ENCODE peak calls at places on chromosomes 6 and 20, in four cellular contexts. Z is A549, A is HepG2, Y is K562. S is an unnamed sample.

GRCh38 chr20:53738945-53739798 is 145.5 kb upstream of the ZNF217 start:
- DNase-seq in Z (peak), A (no peak), Y (peak), S (no peak)

GRCh38 chr6:108635505-108636226 is 74.9 kb downstream of the FOXO3 start:
- DNase-seq in Z (no peak), A (no peak), Y (no peak), S (no peak)

GRCh38 chr20:23700931-23701330 is 12.1 kb upstream of the CST4 start:
- DNase-seq in Z (no peak), A (no peak), Y (no peak), S (no peak)

GRCh38 chr6:117840541-117840983 is 66.5 kb upstream of the SLC35F1 start:
- DNase-seq in Z (peak), A (peak), Y (peak), S (no peak)

GRCh38 chr6:1895721-1896120 is 286.0 kb downstream of the FOXC1 start:
- DNase-seq in Z (no peak), A (no peak), Y (no peak), S (no peak)

GRCh38 chr20:59627298-59627697 is 23.0 kb downstream of the PHACTR3 start:
- DNase-seq in Z (no peak), A (no peak), Y (no peak), S (no peak)

GRCh38 chr6:37024665-37025337 is 19.3 kb downstream of the FGD2 start:
- DNase-seq in Z (peak), A (no peak), Y (no peak), S (no peak)

GRCh38 chr6:96659084-96659845 is 96.3 kb downstream of the FHL5 start:
- DNase-seq in Z (no peak), A (no peak), Y (no peak), S (no peak)

GRCh38 chr6:142014515-142014914 is 118.2 kb upstream of the GJE1 start:
- DNase-seq in Z (peak), A (no peak), Y (no peak), S (no peak)

GRCh38 chr6:84652356-84653026 is 111.9 kb downstream of the TBX18 start:
- DNase-seq in Z (peak), A (no peak), Y (no peak), S (no peak)

GRCh38 chr6:82068721-82069120 is 178.8 kb downstream of the IBTK start:
- DNase-seq in Z (no peak), A (no peak), Y (no peak), S (no peak)

GRCh38 chr20:34420975-34421374 is 57.9 kb downstream of the ITCH start:
- DNase-seq in Z (no peak), A (no peak), Y (no peak), S (no peak)

GRCh38 chr6:134166529-134167221 is 114.3 kb upstream of the SLC2A12 start:
- DNase-seq in Z (peak), A (no peak), Y (no peak), S (no peak)

GRCh38 chr6:13241364-13241763 is 87.0 kb downstream of the TBC1D7 start:
- DNase-seq in Z (no peak), A (no peak), Y (no peak), S (no peak)

GRCh38 chr20:20037960-20038359 is 14.3 kb downstream of the CRNKL1 start:
- DNase-seq in Z (no peak), A (no peak), Y (no peak), S (no peak)

GRCh38 chr6:2181567-2181966 is 63.8 kb downstream of the GMDS start:
- DNase-seq in Z (no peak), A (no peak), Y (no peak), S (no peak)

GRCh38 chr6:2877960-2878359 is 25.1 kb downstream of the SERPINB9 start:
- DNase-seq in Z (no peak), A (no peak), Y (no peak), S (no peak)

GRCh38 chr20:3759316-3759715 is 8.2 kb downstream of the ADISSP start:
- DNase-seq in Z (no peak), A (no peak), Y (no peak), S (no peak)

GRCh38 chr20:36107881-36108280 is 46.7 kb upstream of the EPB41L1 start:
- DNase-seq in Z (no peak), A (peak), Y (no peak), S (no peak)

GRCh38 chr6:134519456-134519855 is 201.5 kb upstream of the SGK1 start:
- DNase-seq in Z (no peak), A (no peak), Y (no peak), S (peak)

GRCh38 chr20:49207071-49207470 is 12.1 kb upstream of the DDX27 start:
- DNase-seq in Z (peak), A (peak), Y (peak), S (no peak)

GRCh38 chr20:63695419-63696310 is 787 bp upstream of the TNFRSF6B start:
- DNase-seq in Z (no peak), A (no peak), Y (peak), S (no peak)

GRCh38 chr6:34679552-34680255 is 16.9 kb downstream of the ILRUN start:
- DNase-seq in Z (no peak), A (no peak), Y (no peak), S (no peak)

GRCh38 chr6:66772785-66773184 is 1065.8 kb upstream of the EYS start:
- DNase-seq in Z (no peak), A (no peak), Y (no peak), S (no peak)

GRCh38 chr6:158642805-158643489 is 1.6 kb downstream of the DYNLT1 start:
- DNase-seq in Z (no peak), A (no peak), Y (no peak), S (no peak)

GRCh38 chr20:1820137-1821074 is 74.8 kb upstream of the SIRPA start:
- DNase-seq in Z (no peak), A (no peak), Y (no peak), S (no peak)

DNA sequence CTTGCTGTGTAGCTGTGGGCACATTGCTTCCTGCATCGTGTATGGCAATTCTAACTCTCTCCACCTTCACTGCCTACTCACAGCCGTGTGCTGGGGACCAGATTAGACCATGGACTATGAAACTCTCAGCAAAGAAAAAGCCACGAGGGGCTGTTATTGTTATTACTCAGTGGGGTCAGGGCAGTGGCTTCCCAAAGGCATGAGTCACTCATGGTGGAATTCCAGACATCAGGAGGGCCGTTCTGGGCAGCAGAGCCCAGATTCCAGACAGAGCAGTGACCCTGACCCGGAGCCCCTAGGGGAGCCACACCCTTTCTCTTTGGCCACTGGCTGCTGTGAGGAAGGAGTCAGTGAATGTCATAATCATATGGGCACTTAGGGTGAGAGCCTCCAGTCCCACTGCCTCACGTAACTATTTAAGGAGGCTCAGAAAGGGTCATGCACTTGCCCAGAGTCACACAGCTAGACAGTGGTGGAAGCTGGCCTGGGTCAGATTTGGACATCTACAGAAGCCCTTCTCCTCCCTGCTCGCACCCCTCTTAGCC is 22.2 kb upstream of the CCN5 start:
- DNase-seq in Z (peak), A (peak), Y (no peak), S (no peak)
- TF ChIP-seq POLR2AphosphoS2 in Z (no peak), A (no peak), Y (no peak), S (no peak)

GRCh38 chr6:27864906-27865883 is 47.0 kb downstream of the OR2B2 start:
- DNase-seq in Z (peak), A (peak), Y (peak), S (peak)

GRCh38 chr6:27865952-27866369 is 46.2 kb downstream of the OR2B2 start:
- DNase-seq in Z (peak), A (no peak), Y (no peak), S (no peak)

GRCh38 chr6:27867941-27868705 is 44.1 kb downstream of the OR2B2 start:
- DNase-seq in Z (no peak), A (no peak), Y (no peak), S (no peak)

GRCh38 chr6:27867051-27867940 is 44.9 kb downstream of the OR2B2 start:
- DNase-seq in Z (peak), A (peak), Y (peak), S (peak)

DNA sequence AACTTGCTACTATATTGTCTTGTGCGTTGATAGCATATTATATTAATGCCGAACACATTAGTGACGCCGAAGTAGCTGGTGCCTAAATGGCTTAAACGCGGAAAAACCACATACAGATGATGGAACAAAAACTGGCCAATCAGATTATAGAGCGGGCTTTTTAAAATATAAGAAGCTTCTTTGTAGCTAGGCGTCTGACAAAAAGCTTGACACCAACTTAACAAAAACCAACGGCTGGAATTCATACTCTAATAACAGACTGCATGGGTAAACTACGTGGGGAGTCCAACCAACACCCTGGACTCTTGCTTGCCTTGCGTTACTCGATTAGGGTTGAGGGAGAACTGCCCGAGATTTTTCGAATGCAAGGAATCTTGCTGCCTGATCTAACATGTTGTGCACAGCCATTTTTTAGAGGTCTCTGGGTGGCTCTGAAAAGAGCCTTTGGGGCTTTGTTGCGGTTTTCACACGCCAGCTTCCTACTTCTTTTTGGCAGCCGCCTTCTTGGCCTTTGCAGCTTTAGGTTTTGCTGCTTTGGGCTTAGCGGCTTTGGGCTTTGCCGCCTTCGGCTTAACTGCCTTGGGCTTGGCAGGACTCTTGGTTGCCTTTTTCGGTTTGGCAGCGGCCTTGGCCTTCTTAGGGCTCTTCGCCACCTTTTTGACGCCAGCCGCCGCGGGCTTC is 45.7 kb downstream of the OR2B2 start:
- DNase-seq in Z (peak), A (peak), Y (no peak), S (peak)
- TF ChIP-seq POLR2AphosphoS2 in Z (no peak), A (no peak), Y (peak), S (peak)

GRCh38 chr6:21946298-21946783 is 350.5 kb downstream of the PRL start:
- DNase-seq in Z (no peak), A (no peak), Y (no peak), S (no peak)
- TF ChIP-seq POLR2AphosphoS2 in Z (no peak), A (no peak), Y (no peak), S (no peak)

GRCh38 chr6:150074651-150075416 is 5.9 kb upstream of the ULBP3 start:
- DNase-seq in Z (no peak), A (no peak), Y (no peak), S (no peak)

GRCh38 chr6:150069707-150070106 is 786 bp upstream of the ULBP3 start:
- DNase-seq in Z (no peak), A (no peak), Y (no peak), S (no peak)

GRCh38 chr6:150070236-150070860 is 1.4 kb upstream of the ULBP3 start:
- DNase-seq in Z (no peak), A (no peak), Y (no peak), S (no peak)

GRCh38 chr6:150068786-150069648 is at the start of gene ULBP3:
- DNase-seq in Z (peak), A (peak), Y (peak), S (no peak)

DNA sequence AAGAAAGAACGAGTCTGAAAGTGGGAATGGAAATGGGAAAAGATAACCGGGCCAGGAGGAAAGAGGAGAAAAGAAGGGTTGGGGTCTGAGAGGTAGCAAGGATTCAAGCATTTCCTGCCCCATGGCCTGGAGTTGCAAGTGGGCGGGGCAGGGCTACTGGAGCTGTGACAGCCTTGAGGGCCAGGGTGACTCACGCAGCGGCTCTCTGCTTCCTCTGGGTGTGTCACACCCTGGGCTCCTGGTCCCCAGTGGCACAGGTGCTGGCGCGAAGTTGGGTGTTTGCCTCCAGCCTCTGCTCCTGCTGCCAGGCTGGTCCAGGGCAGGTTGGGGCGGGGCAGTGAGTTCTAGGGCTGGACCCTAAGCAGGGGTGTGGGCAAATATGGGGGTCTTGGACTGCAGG is 3.3 kb upstream of the ULBP3 start:
- DNase-seq in Z (peak), A (peak), Y (peak), S (no peak)
- TF ChIP-seq POLR2AphosphoS2 in Z (no peak), A (no peak), Y (no peak), S (no peak)